ENCODE peak calls at places on chromosomes 7 and 10, in seven cellular contexts. M is IMR-90, D is H1, R is neural progenitor cell, T is H9, I is endodermal cell, U is astrocyte. H is an unnamed sample.

GRCh38 chr10:66838656-66839055 is 87.2 kb upstream of the LRRTM3 start:
- DNase-seq in M (peak; percentile 7), D (no peak), T (no peak), R (no peak), U (peak; percentile 43), I (no peak), H (no peak)

GRCh38 chr10:43922335-43923280 is 273.9 kb upstream of the ZNF32 start:
- DNase-seq in U (no peak), M (no peak), D (no peak), I (peak; percentile 32), T (peak; percentile 5), R (no peak), H (no peak)

GRCh38 chr10:108469940-108470339 is 1305.4 kb upstream of the SORCS1 start:
- DNase-seq in M (no peak), D (no peak), I (no peak), R (no peak), U (no peak), T (no peak), H (no peak)

GRCh38 chr7:66307591-66308215 is 102.6 kb downstream of the TPST1 start:
- DNase-seq in U (peak; percentile 85), T (no peak), D (no peak), M (peak; percentile 83), R (no peak), I (no peak), H (no peak)

GRCh38 chr7:45066409-45066808 is 22.4 kb downstream of the NACAD start:
- DNase-seq in D (no peak), R (no peak), I (no peak), M (no peak), U (no peak), T (no peak), H (peak; percentile 34)

GRCh38 chr7:101634196-101634717 is 5.2 kb upstream of the MYL10 start:
- DNase-seq in D (no peak), M (no peak), U (no peak), R (no peak), T (no peak), I (no peak), H (no peak)

GRCh38 chr10:124086097-124086710 is 7.2 kb downstream of the CHST15 start:
- DNase-seq in R (no peak), U (no peak), I (no peak), T (no peak), D (no peak), M (no peak), H (no peak)

GRCh38 chr10:14371616-14372015 is 40.9 kb upstream of the FRMD4A start:
- DNase-seq in M (no peak), U (no peak), T (no peak), D (no peak), R (no peak), I (no peak), H (no peak)

GRCh38 chr10:131891196-131891928 is 9.4 kb upstream of the PPP2R2D start:
- DNase-seq in M (peak; percentile 8), I (peak; percentile 92), R (peak; percentile 73), U (no peak), D (peak; percentile 76), T (peak; percentile 85), H (peak; percentile 52)

GRCh38 chr10:91251430-91252056 is 31.1 kb downstream of the PCGF5 start:
- DNase-seq in U (peak; percentile 14), D (no peak), T (no peak), R (peak; percentile 60), I (peak; percentile 62), M (peak; percentile 62), H (no peak)

GRCh38 chr7:123505221-123505620 is 29.2 kb downstream of the IQUB start:
- DNase-seq in T (no peak), R (no peak), I (no peak), D (no peak), M (no peak), U (no peak), H (no peak)

GRCh38 chr10:123786306-123786705 is 105.3 kb downstream of the CPXM2 start:
- DNase-seq in I (no peak), T (no peak), D (peak; percentile 19), M (no peak), R (no peak), U (no peak), H (no peak)

GRCh38 chr10:34932235-34932634 is 117.1 kb upstream of the PARD3 start:
- DNase-seq in U (no peak), T (no peak), R (no peak), I (no peak), D (no peak), M (no peak), H (no peak)

GRCh38 chr7:153628825-153629224 is 423.4 kb upstream of the DPP6 start:
- DNase-seq in M (no peak), T (no peak), U (no peak), D (no peak), R (no peak), I (no peak), H (no peak)

GRCh38 chr7:10888861-10889260 is 84.8 kb upstream of the PHF14 start:
- DNase-seq in I (no peak), D (no peak), M (no peak), T (no peak), R (no peak), U (no peak), H (no peak)

GRCh38 chr10:50594012-50594411 is 29.7 kb downstream of the SGMS1 start:
- DNase-seq in D (no peak), R (no peak), I (no peak), U (peak; percentile 77), M (peak; percentile 86), T (no peak), H (no peak)

GRCh38 chr10:8453587-8453986 is 399.1 kb downstream of the GATA3 start:
- DNase-seq in I (no peak), T (no peak), R (no peak), M (no peak), D (no peak), U (peak; percentile 34), H (no peak)

GRCh38 chr7:129433823-129434171 is 435 bp upstream of the STRIP2 start:
- DNase-seq in T (no peak), R (peak; percentile 86), I (no peak), M (no peak), U (no peak), D (no peak), H (peak; percentile 73)

GRCh38 chr7:74454948-74455804 is 1.5 kb downstream of the GTF2IRD1 start:
- DNase-seq in D (no peak), M (no peak), I (peak; percentile 69), R (no peak), T (no peak), U (no peak), H (no peak)

GRCh38 chr7:24419070-24419469 is 135.1 kb downstream of the NPY start:
- DNase-seq in I (no peak), R (peak; percentile 25), T (peak; percentile 49), D (no peak), M (no peak), U (no peak), H (no peak)

GRCh38 chr10:11898033-11898371 is 74.8 kb downstream of the PROSER2 start:
- DNase-seq in T (no peak), D (no peak), M (no peak), I (no peak), R (no peak), U (no peak), H (no peak)
- H3K9ac ChIP-seq in T (no peak overlapping the region), D (no peak overlapping the region), M (no peak overlapping the region), I (no peak overlapping the region), R (no peak overlapping the region), U (no peak overlapping the region), H (no peak overlapping the region)

GRCh38 chr7:36131026-36131425 is 22.0 kb upstream of the EEPD1 start:
- DNase-seq in U (no peak), T (no peak), I (no peak), D (no peak), R (no peak), M (peak; percentile 19), H (no peak)

GRCh38 chr7:36128448-36129047 is 24.5 kb upstream of the EEPD1 start:
- DNase-seq in D (peak; percentile 60), R (no peak), I (peak; percentile 78), M (peak; percentile 91), U (peak; percentile 89), T (peak; percentile 52), H (peak; percentile 90)

GRCh38 chr7:36127075-36127740 is 25.8 kb upstream of the EEPD1 start:
- DNase-seq in D (no peak), T (no peak), U (no peak), R (no peak), M (peak; percentile 47), I (no peak), H (no peak)

GRCh38 chr7:36130236-36130945 is 22.7 kb upstream of the EEPD1 start:
- DNase-seq in I (peak; percentile 35), M (no peak), D (no peak), T (no peak), U (no peak), R (no peak), H (no peak)

DNA sequence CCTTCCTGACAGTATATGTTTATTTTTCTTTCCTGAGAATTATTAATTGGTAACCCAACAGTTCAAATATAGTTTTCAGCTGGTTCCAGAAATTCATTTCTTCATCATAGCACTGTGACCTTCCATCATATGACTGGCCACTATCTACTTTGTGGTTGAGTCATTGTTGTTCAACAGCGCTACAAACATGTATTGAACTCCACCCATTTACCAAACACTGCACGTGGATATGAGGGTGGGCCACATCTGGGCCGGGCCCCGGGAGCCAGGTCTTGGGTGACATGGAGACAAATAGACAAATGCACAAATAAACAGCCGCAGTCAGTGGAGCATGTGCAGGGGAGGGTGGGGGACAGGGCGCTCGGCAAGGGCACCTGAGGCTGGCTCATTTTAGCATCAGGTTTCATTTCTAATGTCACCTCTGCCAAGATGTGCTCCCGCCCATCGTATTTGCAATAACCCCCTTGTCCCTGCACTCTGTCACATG is 24.0 kb upstream of the EEPD1 start:
- DNase-seq in I (no peak), D (no peak), M (peak; percentile 55), R (no peak), T (no peak), U (peak; percentile 69), H (peak; percentile 84)
- H3K9ac ChIP-seq in I (no peak overlapping the region), D (no peak overlapping the region), M (no peak overlapping the region), R (no peak overlapping the region), T (no peak overlapping the region), U (peak overlapping the region; percentile 64), H (no peak overlapping the region)

DNA sequence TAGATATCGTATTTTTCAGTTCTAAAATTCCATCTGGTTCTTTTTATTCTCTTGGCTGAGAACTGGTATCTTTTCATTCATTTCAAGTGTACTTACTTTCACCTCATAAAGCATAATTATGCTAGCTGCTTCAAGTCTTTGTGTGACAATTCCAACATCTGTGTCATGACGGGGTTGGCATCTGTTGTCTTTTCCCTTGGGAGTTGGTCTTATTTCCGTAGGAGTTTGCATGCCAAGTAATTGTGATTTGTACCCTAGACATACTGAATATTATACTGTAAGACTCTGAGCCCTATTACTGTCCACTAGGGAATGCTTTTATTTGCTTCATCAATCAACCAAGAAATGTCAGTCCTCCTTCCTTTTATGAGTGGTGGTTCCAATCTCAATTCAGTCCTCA is 24.6 kb upstream of the HUS1 start:
- DNase-seq in I (no peak), U (no peak), D (no peak), T (no peak), M (no peak), R (no peak), H (no peak)
- H3K9ac ChIP-seq in I (no peak overlapping the region), U (no peak overlapping the region), D (no peak overlapping the region), T (no peak overlapping the region), M (no peak overlapping the region), R (no peak overlapping the region), H (no peak overlapping the region)

DNA sequence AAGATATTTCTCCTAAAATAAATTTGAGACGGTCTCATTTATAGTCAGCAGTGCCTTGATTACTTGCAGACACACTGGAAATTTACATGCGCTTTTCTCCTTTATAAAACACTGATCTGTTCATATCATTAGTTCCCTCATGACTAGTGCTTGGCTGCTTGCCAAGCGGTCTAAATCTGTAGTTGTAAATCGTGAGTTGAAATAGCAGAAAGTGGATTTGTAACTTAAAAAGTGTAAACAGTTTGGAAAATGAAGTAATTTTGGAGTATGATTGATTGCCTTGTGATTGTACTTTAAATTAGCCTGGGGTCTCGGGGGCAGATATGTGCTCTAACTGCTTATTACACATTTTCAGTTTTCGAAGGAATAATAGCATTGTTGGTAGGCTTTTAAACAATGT is 73.1 kb downstream of the ARID5B start:
- DNase-seq in M (peak; percentile 75), T (no peak), D (no peak), R (no peak), I (no peak), U (peak; percentile 52), H (no peak)
- H3K9ac ChIP-seq in M (no peak overlapping the region), T (no peak overlapping the region), D (no peak overlapping the region), R (no peak overlapping the region), I (no peak overlapping the region), U (peak overlapping the region; percentile 8), H (no peak overlapping the region)

H was measured in kidney.